ENCODE peak calls at places on chromosomes 6 and 20, in six cellular contexts. Q is IMR-90, X is small intestine, D is PC-9, I is A673, U is DND-41. T is an unnamed sample.

GRCh38 chr6:50049829-50050228 is at the start of gene DEFB112:
- DNase-seq in X (no peak), I (no peak), Q (no peak), D (no peak), U (no peak), T (no peak)

GRCh38 chr6:121590438-121590837 is 155.0 kb downstream of the GJA1 start:
- DNase-seq in I (no peak), U (no peak), D (no peak), Q (peak; percentile 72), X (no peak), T (peak; percentile 59)

GRCh38 chr6:108689279-108690161 is 128.8 kb downstream of the FOXO3 start:
- DNase-seq in I (no peak), Q (peak; percentile 94), X (no peak), U (no peak), D (peak; percentile 96), T (peak; percentile 96)

GRCh38 chr20:19993937-19994667 is 23.1 kb upstream of the NAA20 start:
- DNase-seq in I (no peak), Q (peak; percentile 76), D (peak; percentile 48), X (no peak), U (no peak), T (peak; percentile 52)

GRCh38 chr6:52509281-52510212 is 67.3 kb downstream of the TRAM2 start:
- DNase-seq in D (no peak), X (no peak), U (no peak), Q (no peak), I (peak; percentile 87), T (no peak)

GRCh38 chr6:41098366-41098765 is 25.6 kb downstream of the NFYA start:
- DNase-seq in D (no peak), U (no peak), X (no peak), Q (no peak), I (no peak), T (peak; percentile 52)

GRCh38 chr6:116507324-116507723 is 4.1 kb upstream of the CALHM5 start:
- DNase-seq in D (no peak), U (no peak), Q (peak; percentile 75), X (no peak), I (no peak), T (peak; percentile 61)

GRCh38 chr6:88359530-88360202 is 193.5 kb upstream of the CNR1 start:
- DNase-seq in Q (no peak), D (no peak), X (no peak), U (no peak), I (no peak), T (no peak)

GRCh38 chr20:60921021-60921622 is 330.9 kb upstream of the CDH4 start:
- DNase-seq in I (peak; percentile 37), D (no peak), X (no peak), U (peak; percentile 82), Q (peak; percentile 8), T (peak; percentile 18)

GRCh38 chr20:57246008-57246407 is 20.4 kb downstream of the BMP7 start:
- DNase-seq in U (no peak), D (no peak), Q (no peak), I (no peak), X (no peak), T (no peak)

GRCh38 chr6:88376759-88377387 is 210.7 kb upstream of the CNR1 start:
- DNase-seq in X (no peak), D (no peak), U (no peak), I (peak; percentile 48), Q (peak; percentile 6), T (peak; percentile 94)

GRCh38 chr6:158850807-158851115 is 31.6 kb upstream of the EZR start:
- DNase-seq in D (no peak), I (no peak), Q (peak; percentile 28), U (no peak), X (no peak), T (peak; percentile 52)

GRCh38 chr6:111263837-111264236 is 176.5 kb downstream of the SLC16A10 start:
- DNase-seq in Q (peak; percentile 85), D (no peak), I (peak; percentile 50), X (no peak), U (no peak), T (peak; percentile 58)

GRCh38 chr20:878511-879307 is 37.4 kb downstream of the ANGPT4 start:
- DNase-seq in I (peak; percentile 40), D (no peak), X (no peak), Q (peak; percentile 20), U (peak; percentile 69), T (peak; percentile 28)

GRCh38 chr6:32607988-32608298 is 18.3 kb upstream of the HLA-DRB1 start:
- DNase-seq in D (no peak), X (no peak), U (no peak), I (no peak), Q (no peak), T (no peak)

GRCh38 chr6:32608374-32608773 is 18.7 kb upstream of the HLA-DRB1 start:
- DNase-seq in I (no peak), X (no peak), U (no peak), Q (no peak), D (no peak), T (no peak)

GRCh38 chr6:32610897-32611296 is 21.2 kb upstream of the HLA-DRB1 start:
- DNase-seq in Q (no peak), X (no peak), U (no peak), D (no peak), I (no peak), T (no peak)

GRCh38 chr6:32609391-32609730 is 19.7 kb upstream of the HLA-DRB1 start:
- DNase-seq in D (no peak), X (no peak), Q (no peak), U (no peak), I (no peak), T (no peak)

DNA sequence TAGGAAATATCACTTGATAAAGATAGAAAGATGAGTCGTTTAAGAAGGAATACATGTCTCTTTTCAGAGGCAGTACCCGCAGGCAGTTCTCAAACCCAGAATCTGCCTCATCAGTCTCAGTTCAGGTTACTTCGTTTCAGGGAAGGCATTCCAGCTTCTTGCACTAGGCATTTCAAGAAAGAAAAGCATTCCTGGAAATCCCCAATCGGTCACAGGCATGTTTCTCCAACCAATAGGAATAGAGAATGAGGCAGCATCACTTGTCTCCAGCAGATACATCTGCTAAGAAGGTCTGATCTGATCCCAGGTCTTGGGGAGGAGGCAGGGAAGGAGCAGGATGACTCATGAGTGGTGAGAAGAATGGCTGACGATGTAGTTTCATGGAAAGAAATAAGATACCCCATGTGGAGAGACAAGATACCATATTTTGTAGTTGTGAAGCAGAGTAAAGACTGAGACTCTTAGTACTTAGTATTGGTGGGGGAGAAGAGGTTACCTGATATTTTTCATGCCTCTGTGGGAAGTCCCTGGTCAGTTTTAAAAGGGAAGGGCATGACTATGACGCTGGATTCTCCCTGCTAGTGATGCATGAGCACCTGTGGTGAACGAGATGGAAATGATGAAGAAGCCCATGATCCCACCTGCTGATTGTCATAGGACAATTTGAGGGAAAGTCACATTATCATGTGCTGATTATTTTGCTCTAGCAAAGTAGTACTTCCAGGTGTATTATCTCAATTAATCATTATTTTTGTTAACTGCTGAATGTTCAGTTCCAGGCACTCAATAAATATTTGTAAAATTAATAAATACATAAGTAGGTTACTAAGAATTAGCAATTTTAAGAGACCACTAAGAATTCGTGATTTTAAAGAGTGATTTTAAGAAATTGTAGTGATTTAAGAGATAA is 20.3 kb upstream of the HLA-DRB1 start:
- DNase-seq in I (peak; percentile 93), Q (peak; percentile 92), X (peak; percentile 97), D (peak; percentile 72), U (peak; percentile 24), T (peak; percentile 97)
- H3K4me3 ChIP-seq in I (no peak overlapping the region), Q (no peak overlapping the region), X (no peak overlapping the region), D (no peak overlapping the region), U (no peak overlapping the region), T (no peak overlapping the region)

DNA sequence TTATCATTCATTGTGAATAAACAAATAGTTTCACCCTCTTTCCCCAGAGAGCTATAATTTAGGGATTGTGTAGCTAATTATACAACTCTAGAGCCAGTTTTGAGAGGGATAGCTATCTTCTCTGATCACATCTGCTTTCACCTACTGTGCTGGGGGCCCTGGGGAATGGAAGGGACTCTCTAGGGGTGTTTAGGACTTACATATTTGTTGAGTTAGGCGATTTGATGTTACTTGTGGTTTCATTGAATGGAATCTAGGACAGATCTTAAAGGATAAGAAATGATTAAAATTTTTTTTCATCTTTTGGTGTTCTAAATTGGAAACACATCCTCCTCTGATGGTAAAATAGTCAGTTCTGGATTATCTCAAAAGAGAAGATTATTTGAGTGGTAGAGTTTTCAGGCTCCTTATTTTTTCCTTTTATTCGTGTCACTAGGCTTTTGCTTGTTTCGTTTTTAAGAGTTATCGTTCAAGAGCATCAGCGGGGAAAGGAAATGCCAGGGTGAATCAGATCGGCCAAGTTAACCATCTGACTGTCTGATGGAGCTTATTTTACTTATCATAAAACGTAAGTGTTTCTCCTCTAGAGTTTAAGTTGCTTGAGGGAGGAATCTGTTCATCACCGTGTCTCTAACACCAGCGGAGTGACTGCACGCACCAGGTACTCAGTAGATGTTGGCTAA is 236.7 kb downstream of the FARS2 start:
- DNase-seq in Q (peak; percentile 62), I (peak; percentile 95), U (no peak), D (peak; percentile 6), X (no peak), T (peak; percentile 89)
- H3K4me3 ChIP-seq in Q (peak overlapping the region; percentile 20), I (peak overlapping the region; percentile 29), U (no peak overlapping the region), D (no peak overlapping the region), X (no peak overlapping the region), T (peak overlapping the region; percentile 40)

GRCh38 chr20:44599715-44600114 is 17.3 kb downstream of the PKIG start:
- DNase-seq in U (no peak), X (no peak), I (no peak), Q (no peak), D (no peak), T (no peak)
- H3K4me3 ChIP-seq in U (no peak overlapping the region), X (no peak overlapping the region), I (no peak overlapping the region), Q (no peak overlapping the region), D (no peak overlapping the region), T (no peak overlapping the region)

GRCh38 chr20:53622247-53623114 is 28.8 kb upstream of the ZNF217 start:
- DNase-seq in U (peak; percentile 37), X (peak; percentile 52), D (no peak), Q (no peak), I (no peak), T (peak; percentile 23)
- H3K4me3 ChIP-seq in U (peak overlapping the region; percentile 48), X (no peak overlapping the region), D (peak overlapping the region; percentile 58), Q (no peak overlapping the region), I (peak overlapping the region; percentile 25), T (no peak overlapping the region)

GRCh38 chr20:44609511-44610312 is 27.3 kb downstream of the PKIG start:
- DNase-seq in D (peak; percentile 91), X (peak; percentile 94), Q (peak; percentile 78), U (peak; percentile 91), I (peak; percentile 85), T (peak; percentile 84)
- H3K4me3 ChIP-seq in D (no peak overlapping the region), X (no peak overlapping the region), Q (no peak overlapping the region), U (peak overlapping the region; percentile 38), I (no peak overlapping the region), T (peak overlapping the region; percentile 39)

GRCh38 chr6:159982726-159983506 is 14.0 kb downstream of the IGF2R start:
- DNase-seq in X (no peak), I (no peak), D (no peak), U (peak; percentile 62), Q (peak; percentile 33), T (peak; percentile 86)
- H3K4me3 ChIP-seq in X (no peak overlapping the region), I (no peak overlapping the region), D (no peak overlapping the region), U (no peak overlapping the region), Q (no peak overlapping the region), T (no peak overlapping the region)